ENCODE peak calls at places on chromosome 9, in ten cellular contexts. L is CD8-positive, alpha-beta memory T cell; T is activated effector memory CD4-positive, alpha-beta T cell treated with anti-CD3 and anti-CD28 coated beads, Interleukin-2, amount 50 U/mL, for 16 hours; U is SW480; Q is LoVo; C is colonic mucosa; G is HEK293T; N is astrocyte of the hippocampus; V is stimulated activated CD4-positive, alpha-beta T cell treated with anti-CD3 and anti-CD28 coated beads, TNF-alpha, amount 100 ng/mL, for 24 hours; D is H9. X is an unnamed sample.
A peak's percentile ranks its signal among the peaks of the same experiment; 100 is the strongest.

GRCh38 chr9:32340401-32340800 is 44.0 kb upstream of the ACO1 start:
- DNase-seq in N (no peak), T (no peak), L (no peak), V (no peak), U (peak; percentile 56), D (no peak), C (no peak), Q (no peak), G (no peak), X (no peak)

GRCh38 chr9:87278971-87279731 is 218.5 kb upstream of the DAPK1 start:
- DNase-seq in V (no peak), T (no peak), C (no peak), N (peak; percentile 50), G (no peak), D (no peak), Q (no peak), U (no peak), L (no peak), X (no peak)

GRCh38 chr9:132590318-132591182 is 8.1 kb downstream of the BARHL1 start:
- DNase-seq in C (no peak), V (no peak), Q (no peak), L (no peak), G (no peak), N (no peak), T (no peak), D (no peak), U (no peak), X (no peak)

GRCh38 chr9:137461663-137462395 is 2.7 kb upstream of the NSMF start:
- DNase-seq in G (no peak), Q (no peak), U (no peak), L (peak; percentile 84), T (peak; percentile 89), D (peak; percentile 94), C (no peak), V (peak; percentile 30), N (no peak), X (peak; percentile 70)

GRCh38 chr9:21811914-21812313 is 9.5 kb downstream of the MTAP start:
- DNase-seq in D (no peak), C (no peak), N (no peak), U (no peak), T (no peak), G (no peak), Q (no peak), V (no peak), L (no peak), X (no peak)

GRCh38 chr9:98168952-98169488 is 23.4 kb downstream of the CORO2A start:
- DNase-seq in L (peak; percentile 5), U (peak; percentile 89), G (no peak), C (peak; percentile 57), Q (no peak), N (no peak), V (no peak), T (peak; percentile 83), D (peak; percentile 80), X (peak; percentile 61)

GRCh38 chr9:107273634-107274033 is 9.4 kb upstream of the RAD23B start:
- DNase-seq in G (no peak), Q (no peak), V (no peak), T (no peak), C (no peak), L (no peak), D (no peak), U (no peak), N (no peak), X (no peak)

GRCh38 chr9:70778568-70778967 is 342.9 kb downstream of the TRPM3 start:
- DNase-seq in G (no peak), N (no peak), D (no peak), L (no peak), T (no peak), Q (no peak), C (no peak), U (no peak), V (no peak), X (no peak)

GRCh38 chr9:136587944-136588662 is 42.3 kb upstream of the NOTCH1 start:
- DNase-seq in C (no peak), T (no peak), D (peak; percentile 94), Q (no peak), L (no peak), V (no peak), U (no peak), G (no peak), N (no peak), X (no peak)

GRCh38 chr9:128250839-128251558 is 24.8 kb downstream of the GOLGA2 start:
- DNase-seq in N (no peak), D (no peak), G (no peak), V (no peak), U (no peak), Q (no peak), T (no peak), L (no peak), C (no peak), X (no peak)

GRCh38 chr9:82117025-82117424 is 128.5 kb downstream of the SPATA31D1 start:
- DNase-seq in U (no peak), G (no peak), C (no peak), L (no peak), V (no peak), Q (no peak), T (no peak), D (no peak), N (peak; percentile 79), X (no peak)

GRCh38 chr9:133031496-133031911 is 707 bp downstream of the GTF3C5 start:
- DNase-seq in U (no peak), L (no peak), T (no peak), V (no peak), N (no peak), G (no peak), C (no peak), Q (no peak), D (no peak), X (no peak)

GRCh38 chr9:77673912-77674791 is 26.0 kb upstream of the GNA14 start:
- DNase-seq in Q (no peak), G (no peak), T (no peak), C (peak; percentile 28), N (no peak), U (no peak), L (no peak), V (no peak), D (no peak), X (no peak)

GRCh38 chr9:127991017-127991756 is 10.4 kb upstream of the EEIG1 start:
- DNase-seq in U (peak; percentile 55), D (no peak), V (no peak), N (no peak), G (no peak), L (no peak), C (peak; percentile 84), T (no peak), Q (peak; percentile 58), X (no peak)

GRCh38 chr9:4490705-4491620 is 695 bp downstream of the SLC1A1 start:
- DNase-seq in V (no peak), T (no peak), Q (no peak), U (no peak), D (no peak), C (peak; percentile 48), L (no peak), G (no peak), N (no peak), X (peak; percentile 46)

GRCh38 chr9:761155-761792 is 80.2 kb upstream of the DMRT1 start:
- DNase-seq in C (no peak), L (no peak), D (no peak), N (peak; percentile 29), V (no peak), G (no peak), Q (no peak), T (no peak), U (no peak), X (no peak)

GRCh38 chr9:77512876-77513275 is 135.2 kb downstream of the GNA14 start:
- DNase-seq in V (no peak), T (no peak), L (no peak), N (no peak), G (no peak), D (no peak), Q (no peak), U (no peak), C (no peak), X (no peak)

GRCh38 chr9:133351526-133351907 is 3.5 kb downstream of the RPL7A start:
- DNase-seq in L (no peak), N (no peak), D (no peak), Q (no peak), V (no peak), C (no peak), G (no peak), U (no peak), T (no peak), X (no peak)

GRCh38 chr9:76181020-76181641 is 213.1 kb downstream of the RFK start:
- DNase-seq in G (no peak), C (no peak), T (no peak), D (no peak), V (no peak), N (peak; percentile 81), L (no peak), U (peak; percentile 89), Q (peak; percentile 70), X (no peak)

X was measured in Right ventricle myocardium superior.